ENCODE peak calls at places on chromosomes 2 and 18, in four cellular contexts. One of them, this sample, is unnamed.

GRCh38 chr18:7116832-7117389 is 686 bp downstream of the LAMA1 start:
- DNase-seq in nephron progenitor cell: peak
- DNase-seq in fibroblast of the aortic adventitia: no peak
- DNase-seq in WTC11: peak
- DNase-seq in this sample: peak

GRCh38 chr2:190927257-190927656 is 46.6 kb downstream of the GLS start:
- DNase-seq in WTC11: no peak
- DNase-seq in nephron progenitor cell: no peak
- DNase-seq in fibroblast of the aortic adventitia: peak
- DNase-seq in this sample: no peak

GRCh38 chr2:28108143-28108542 is 217.6 kb downstream of the BABAM2 start:
- DNase-seq in WTC11: no peak
- DNase-seq in nephron progenitor cell: no peak
- DNase-seq in fibroblast of the aortic adventitia: peak
- DNase-seq in this sample: no peak

GRCh38 chr2:241895732-241896641 is 26.5 kb downstream of the RTP5 start:
- DNase-seq in WTC11: no peak
- DNase-seq in nephron progenitor cell: no peak
- DNase-seq in fibroblast of the aortic adventitia: peak
- DNase-seq in this sample: peak

GRCh38 chr2:57218206-57218605 is 828.4 kb upstream of the VRK2 start:
- DNase-seq in fibroblast of the aortic adventitia: no peak
- DNase-seq in WTC11: no peak
- DNase-seq in nephron progenitor cell: no peak
- DNase-seq in this sample: no peak

GRCh38 chr2:191845248-191845715 is 1.6 kb downstream of the CAVIN2 start:
- DNase-seq in fibroblast of the aortic adventitia: peak
- DNase-seq in nephron progenitor cell: peak
- DNase-seq in WTC11: peak
- DNase-seq in this sample: no peak

GRCh38 chr18:77170850-77171410 is 38.3 kb upstream of the MBP start:
- DNase-seq in WTC11: no peak
- DNase-seq in fibroblast of the aortic adventitia: no peak
- DNase-seq in nephron progenitor cell: no peak
- DNase-seq in this sample: no peak

GRCh38 chr2:239858179-239858578 is 167.0 kb downstream of the NDUFA10 start:
- DNase-seq in WTC11: no peak
- DNase-seq in nephron progenitor cell: no peak
- DNase-seq in fibroblast of the aortic adventitia: no peak
- DNase-seq in this sample: no peak

GRCh38 chr2:180604077-180604476 is 376.3 kb upstream of the UBE2E3 start:
- DNase-seq in nephron progenitor cell: peak
- DNase-seq in WTC11: peak
- DNase-seq in fibroblast of the aortic adventitia: peak
- DNase-seq in this sample: no peak

GRCh38 chr2:14543284-14543683 is 89.2 kb upstream of the LRATD1 start:
- DNase-seq in nephron progenitor cell: no peak
- DNase-seq in WTC11: no peak
- DNase-seq in fibroblast of the aortic adventitia: no peak
- DNase-seq in this sample: no peak

GRCh38 chr2:38174646-38175096 is 98.7 kb upstream of the CYP1B1 start:
- DNase-seq in WTC11: no peak
- DNase-seq in fibroblast of the aortic adventitia: peak
- DNase-seq in nephron progenitor cell: no peak
- DNase-seq in this sample: no peak

GRCh38 chr2:205889073-205889472 is 196.9 kb downstream of the INO80D start:
- DNase-seq in WTC11: no peak
- DNase-seq in fibroblast of the aortic adventitia: no peak
- DNase-seq in nephron progenitor cell: no peak
- DNase-seq in this sample: no peak

GRCh38 chr2:38070438-38070837 is 5.5 kb downstream of the CYP1B1 start:
- DNase-seq in WTC11: no peak
- DNase-seq in nephron progenitor cell: no peak
- DNase-seq in fibroblast of the aortic adventitia: no peak
- DNase-seq in this sample: no peak

GRCh38 chr2:201057089-201057499 is 14.4 kb downstream of the HYCC2 start:
- DNase-seq in fibroblast of the aortic adventitia: peak
- DNase-seq in WTC11: no peak
- DNase-seq in nephron progenitor cell: no peak
- DNase-seq in this sample: no peak

GRCh38 chr2:219099319-219099718 is 38.6 kb upstream of the IHH start:
- DNase-seq in WTC11: no peak
- DNase-seq in fibroblast of the aortic adventitia: peak
- DNase-seq in nephron progenitor cell: no peak
- DNase-seq in this sample: no peak

GRCh38 chr2:120825370-120826259 is 89.9 kb downstream of the GLI2 start:
- DNase-seq in fibroblast of the aortic adventitia: peak
- DNase-seq in nephron progenitor cell: no peak
- DNase-seq in WTC11: no peak
- DNase-seq in this sample: no peak

GRCh38 chr2:73944714-73945113 is 18.0 kb downstream of the DGUOK start:
- DNase-seq in WTC11: no peak
- DNase-seq in fibroblast of the aortic adventitia: no peak
- DNase-seq in nephron progenitor cell: no peak
- DNase-seq in this sample: no peak

GRCh38 chr2:128777091-128778045 is 458.7 kb upstream of the HS6ST1 start:
- DNase-seq in nephron progenitor cell: no peak
- DNase-seq in fibroblast of the aortic adventitia: no peak
- DNase-seq in WTC11: no peak
- DNase-seq in this sample: no peak

GRCh38 chr2:178074123-178075005 is 1.8 kb upstream of the PDE11A start:
- DNase-seq in fibroblast of the aortic adventitia: no peak
- DNase-seq in nephron progenitor cell: no peak
- DNase-seq in WTC11: no peak
- DNase-seq in this sample: no peak

GRCh38 chr2:96316999-96317398 is 8.1 kb upstream of the ITPRIPL1 start:
- DNase-seq in nephron progenitor cell: no peak
- DNase-seq in WTC11: no peak
- DNase-seq in fibroblast of the aortic adventitia: no peak
- DNase-seq in this sample: no peak

GRCh38 chr2:54579682-54580349 is 123.7 kb downstream of the SPTBN1 start:
- DNase-seq in fibroblast of the aortic adventitia: no peak
- DNase-seq in nephron progenitor cell: no peak
- DNase-seq in WTC11: no peak
- DNase-seq in this sample: no peak

GRCh38 chr2:65710779-65711295 is 278.4 kb upstream of the SPRED2 start:
- DNase-seq in WTC11: no peak
- DNase-seq in fibroblast of the aortic adventitia: no peak
- DNase-seq in nephron progenitor cell: no peak
- DNase-seq in this sample: no peak

GRCh38 chr2:181947273-181947672 is 38.4 kb upstream of the PPP1R1C start:
- DNase-seq in nephron progenitor cell: no peak
- DNase-seq in WTC11: no peak
- DNase-seq in fibroblast of the aortic adventitia: no peak
- DNase-seq in this sample: no peak

GRCh38 chr2:96147593-96148201 is 2.5 kb upstream of the DUSP2 start:
- DNase-seq in nephron progenitor cell: no peak
- DNase-seq in WTC11: no peak
- DNase-seq in fibroblast of the aortic adventitia: peak
- DNase-seq in this sample: no peak

GRCh38 chr18:73980289-73980979 is 167.2 kb downstream of the FBXO15 start:
- DNase-seq in fibroblast of the aortic adventitia: peak
- DNase-seq in WTC11: peak
- DNase-seq in nephron progenitor cell: peak
- DNase-seq in this sample: peak

GRCh38 chr18:13262839-13263691 is 44.5 kb downstream of the LDLRAD4 start:
- DNase-seq in fibroblast of the aortic adventitia: no peak
- DNase-seq in WTC11: no peak
- DNase-seq in nephron progenitor cell: no peak
- DNase-seq in this sample: no peak

GRCh38 chr2:75500633-75501032 is 60.1 kb downstream of the EVA1A start:
- DNase-seq in fibroblast of the aortic adventitia: no peak
- DNase-seq in nephron progenitor cell: no peak
- DNase-seq in WTC11: no peak
- DNase-seq in this sample: no peak

GRCh38 chr2:15284601-15285000 is 276.5 kb downstream of the NBAS start:
- DNase-seq in nephron progenitor cell: no peak
- DNase-seq in fibroblast of the aortic adventitia: no peak
- DNase-seq in WTC11: no peak
- DNase-seq in this sample: no peak

GRCh38 chr2:36556847-36557246 is 41.1 kb downstream of the FEZ2 start:
- DNase-seq in fibroblast of the aortic adventitia: peak
- DNase-seq in nephron progenitor cell: no peak
- DNase-seq in WTC11: no peak
- DNase-seq in this sample: no peak

GRCh38 chr2:201618744-201619654 is 24.3 kb downstream of the TMEM237 start:
- DNase-seq in WTC11: peak
- DNase-seq in nephron progenitor cell: no peak
- DNase-seq in fibroblast of the aortic adventitia: peak
- DNase-seq in this sample: no peak

GRCh38 chr18:59667488-59667887 is 29.7 kb downstream of the CCBE1 start:
- DNase-seq in nephron progenitor cell: no peak
- DNase-seq in fibroblast of the aortic adventitia: no peak
- DNase-seq in WTC11: no peak
- DNase-seq in this sample: no peak

GRCh38 chr2:74164761-74165160 is 13.9 kb downstream of the MOB1A start:
- DNase-seq in WTC11: no peak
- DNase-seq in nephron progenitor cell: no peak
- DNase-seq in fibroblast of the aortic adventitia: no peak
- DNase-seq in this sample: no peak

GRCh38 chr2:157995117-157995516 is 106.6 kb upstream of the UPP2 start:
- DNase-seq in nephron progenitor cell: no peak
- DNase-seq in fibroblast of the aortic adventitia: no peak
- DNase-seq in WTC11: no peak
- DNase-seq in this sample: no peak

GRCh38 chr2:42342061-42342794 is 18.8 kb downstream of the COX7A2L start:
- DNase-seq in nephron progenitor cell: peak
- DNase-seq in WTC11: no peak
- DNase-seq in fibroblast of the aortic adventitia: peak
- DNase-seq in this sample: no peak

GRCh38 chr2:15243762-15244161 is 317.4 kb downstream of the NBAS start:
- DNase-seq in WTC11: no peak
- DNase-seq in fibroblast of the aortic adventitia: peak
- DNase-seq in nephron progenitor cell: no peak
- DNase-seq in this sample: no peak

DNA sequence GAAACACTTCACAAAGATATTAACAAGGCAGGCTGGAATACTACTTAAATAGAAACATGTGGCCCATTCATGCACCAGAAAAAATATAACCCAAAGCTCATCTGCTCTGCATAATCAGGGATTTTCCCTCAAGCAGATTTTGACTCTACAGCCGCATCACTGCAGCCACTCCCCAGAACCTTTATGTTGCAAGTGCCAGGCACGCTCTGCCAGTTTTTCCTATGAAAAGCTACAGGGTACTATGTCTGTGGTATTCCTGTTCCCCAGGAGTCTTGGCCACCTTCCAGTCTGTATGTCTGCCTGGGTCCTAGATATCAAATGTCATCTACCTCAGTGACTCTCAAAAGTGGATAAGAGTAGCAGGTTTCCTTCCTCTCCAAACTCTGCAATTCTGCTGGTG is 3.8 kb downstream of the COA5 start:
- DNase-seq in fibroblast of the aortic adventitia: no peak
- DNase-seq in nephron progenitor cell: no peak
- DNase-seq in WTC11: no peak
- DNase-seq in this sample: no peak
- TF ChIP-seq CTCF in fibroblast of the aortic adventitia: no peak
- TF ChIP-seq CTCF in nephron progenitor cell: no peak
- TF ChIP-seq CTCF in WTC11: no peak
- TF ChIP-seq CTCF in this sample: no peak

GRCh38 chr18:2948038-2948437 is 64.9 kb downstream of the LPIN2 start:
- DNase-seq in WTC11: no peak
- DNase-seq in fibroblast of the aortic adventitia: peak
- DNase-seq in nephron progenitor cell: no peak
- DNase-seq in this sample: no peak
- TF ChIP-seq CTCF in WTC11: no peak
- TF ChIP-seq CTCF in fibroblast of the aortic adventitia: peak
- TF ChIP-seq CTCF in nephron progenitor cell: peak
- TF ChIP-seq CTCF in this sample: peak

DNA sequence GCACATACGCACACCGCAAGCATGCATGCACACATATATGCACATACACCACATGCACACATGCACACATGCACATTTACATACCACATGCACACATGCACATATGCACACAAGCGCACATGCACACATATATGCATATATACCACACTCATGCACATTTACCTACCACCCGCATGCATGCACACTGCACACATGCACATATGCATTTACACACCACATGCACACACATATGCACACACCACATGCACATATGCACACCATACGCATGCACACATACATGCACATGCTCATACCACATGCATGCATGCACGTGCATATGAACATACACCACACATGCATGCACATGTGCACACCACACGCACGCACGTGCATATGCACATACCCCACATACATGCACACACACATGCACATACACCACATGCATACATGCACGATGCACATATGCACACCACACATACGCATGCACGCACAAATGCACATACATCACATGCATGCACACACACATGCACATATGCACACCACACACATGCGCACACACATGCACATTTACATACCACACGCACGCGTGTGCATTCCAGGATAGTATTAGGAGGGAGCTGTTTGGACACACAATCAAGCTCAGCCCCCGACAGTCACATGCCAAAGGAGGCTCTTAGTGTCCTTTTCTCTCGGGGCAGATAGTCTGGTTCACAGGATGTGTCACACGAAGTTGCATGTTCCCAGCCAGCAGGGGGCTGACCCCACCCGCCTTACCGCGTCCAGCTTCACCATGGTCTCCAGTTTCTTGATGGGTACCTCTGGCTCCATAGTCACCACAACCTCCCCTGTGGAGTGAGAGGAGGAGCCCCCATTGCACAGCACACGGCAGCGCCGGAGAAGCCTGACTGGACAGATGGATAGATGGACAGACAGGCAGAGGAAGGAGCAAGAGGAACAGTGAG is 5.9 kb downstream of the OTOF start:
- DNase-seq in WTC11: no peak
- DNase-seq in fibroblast of the aortic adventitia: no peak
- DNase-seq in nephron progenitor cell: no peak
- DNase-seq in this sample: no peak
- TF ChIP-seq CTCF in WTC11: no peak
- TF ChIP-seq CTCF in fibroblast of the aortic adventitia: no peak
- TF ChIP-seq CTCF in nephron progenitor cell: peak
- TF ChIP-seq CTCF in this sample: peak

GRCh38 chr2:227817336-227817735 is 3.7 kb downstream of the CCL20 start:
- DNase-seq in WTC11: no peak
- DNase-seq in fibroblast of the aortic adventitia: no peak
- DNase-seq in nephron progenitor cell: no peak
- DNase-seq in this sample: no peak
- TF ChIP-seq CTCF in WTC11: no peak
- TF ChIP-seq CTCF in fibroblast of the aortic adventitia: no peak
- TF ChIP-seq CTCF in nephron progenitor cell: no peak
- TF ChIP-seq CTCF in this sample: no peak

GRCh38 chr2:656676-657075 is 20.5 kb downstream of the TMEM18 start:
- DNase-seq in nephron progenitor cell: no peak
- DNase-seq in fibroblast of the aortic adventitia: no peak
- DNase-seq in WTC11: no peak
- DNase-seq in this sample: no peak

GRCh38 chr2:653645-654425 is 23.4 kb downstream of the TMEM18 start:
- DNase-seq in WTC11: no peak
- DNase-seq in nephron progenitor cell: no peak
- DNase-seq in fibroblast of the aortic adventitia: no peak
- DNase-seq in this sample: no peak

GRCh38 chr2:657766-658165 is 19.4 kb downstream of the TMEM18 start:
- DNase-seq in nephron progenitor cell: no peak
- DNase-seq in WTC11: no peak
- DNase-seq in fibroblast of the aortic adventitia: no peak
- DNase-seq in this sample: no peak

GRCh38 chr2:654896-655295 is 22.3 kb downstream of the TMEM18 start:
- DNase-seq in nephron progenitor cell: no peak
- DNase-seq in WTC11: no peak
- DNase-seq in fibroblast of the aortic adventitia: no peak
- DNase-seq in this sample: no peak

GRCh38 chr2:655626-656025 is 21.6 kb downstream of the TMEM18 start:
- DNase-seq in fibroblast of the aortic adventitia: peak
- DNase-seq in nephron progenitor cell: no peak
- DNase-seq in WTC11: no peak
- DNase-seq in this sample: no peak
- TF ChIP-seq CTCF in fibroblast of the aortic adventitia: no peak
- TF ChIP-seq CTCF in nephron progenitor cell: no peak
- TF ChIP-seq CTCF in WTC11: no peak
- TF ChIP-seq CTCF in this sample: no peak